ENCODE peak calls at places on chromosomes 6 and 20, in eight cellular contexts. Y, Q, A, O, Z, M, I and V are unnamed samples.

GRCh38 chr6:74073896-74074295 is 377.9 kb downstream of the CD109 start:
- ATAC-seq in I (no peak), Z (no peak), M (no peak), Q (no peak), Y (peak), A (no peak), O (no peak), V (no peak)

GRCh38 chr6:42086046-42086664 is 35.8 kb downstream of the TAF8 start:
- ATAC-seq in I (no peak), A (no peak), O (peak), Q (no peak), Z (peak), M (no peak), Y (peak), V (no peak)

GRCh38 chr6:141229296-141229695 is 903.4 kb upstream of the GJE1 start:
- ATAC-seq in I (no peak), M (no peak), Y (no peak), O (no peak), Q (no peak), A (no peak), Z (no peak), V (no peak)

GRCh38 chr6:168956884-168957730 is 296.5 kb downstream of the THBS2 start:
- ATAC-seq in I (peak), M (peak), O (peak), Y (peak), Z (peak), A (peak), Q (peak), V (peak)

GRCh38 chr20:1029980-1030379 is 27.9 kb upstream of the RSPO4 start:
- ATAC-seq in Z (no peak), Q (no peak), A (no peak), I (no peak), M (no peak), O (no peak), Y (no peak), V (no peak)

GRCh38 chr6:154758125-154758524 is 24.9 kb downstream of the SCAF8 start:
- ATAC-seq in M (no peak), Z (no peak), O (no peak), Y (no peak), A (no peak), Q (peak), I (no peak), V (no peak)

GRCh38 chr20:1211954-1212497 is 8.8 kb downstream of the C20orf202 start:
- ATAC-seq in Y (no peak), Q (no peak), A (no peak), I (no peak), Z (no peak), O (no peak), M (no peak), V (no peak)

GRCh38 chr6:28597217-28597835 is 71.6 kb downstream of the GPX5 start:
- ATAC-seq in O (no peak), Q (peak), I (peak), M (peak), Z (peak), Y (peak), A (peak), V (no peak)

GRCh38 chr6:63941747-63942470 is 306.3 kb downstream of the PHF3 start:
- ATAC-seq in Q (no peak), A (no peak), O (no peak), M (no peak), Z (no peak), I (no peak), Y (no peak), V (no peak)

GRCh38 chr6:137315081-137315480 is 95.9 kb upstream of the IFNGR1 start:
- ATAC-seq in Y (no peak), Z (peak), M (no peak), O (peak), A (no peak), Q (no peak), I (no peak), V (no peak)

GRCh38 chr20:23195635-23196034 is 109.5 kb upstream of the CD93 start:
- ATAC-seq in Q (no peak), I (no peak), A (no peak), Z (no peak), M (no peak), O (no peak), Y (no peak), V (no peak)

GRCh38 chr6:111710911-111711310 is 105.2 kb upstream of the TRAF3IP2 start:
- ATAC-seq in O (no peak), Z (peak), Q (no peak), Y (peak), I (no peak), A (no peak), M (no peak), V (no peak)

GRCh38 chr6:5567890-5568289 is 306.6 kb downstream of the FARS2 start:
- ATAC-seq in Q (no peak), Z (no peak), A (no peak), Y (no peak), I (peak), O (no peak), M (peak), V (no peak)

GRCh38 chr6:170224694-170225660 is 65.9 kb downstream of the DLL1 start:
- ATAC-seq in I (no peak), Z (no peak), Q (peak), M (no peak), O (no peak), Y (peak), A (no peak), V (peak)

GRCh38 chr6:98644063-98644462 is 190.3 kb upstream of the POU3F2 start:
- ATAC-seq in A (no peak), Q (no peak), M (no peak), I (no peak), O (no peak), Y (no peak), Z (no peak), V (no peak)

GRCh38 chr20:49779972-49780371 is 32.7 kb upstream of the SLC9A8 start:
- ATAC-seq in Q (no peak), Z (no peak), M (no peak), A (no peak), O (no peak), I (no peak), Y (no peak), V (no peak)

GRCh38 chr20:50930139-50931047 is 844 bp downstream of the ADNP start:
- ATAC-seq in A (peak), Z (peak), O (peak), M (peak), I (no peak), Q (peak), Y (peak), V (peak)

GRCh38 chr6:120302041-120302440 is 952.5 kb upstream of the MAN1A1 start:
- ATAC-seq in A (no peak), Y (no peak), M (no peak), O (no peak), Q (no peak), I (no peak), Z (no peak), V (no peak)

GRCh38 chr20:25517124-25517523 is 68.2 kb downstream of the NINL start:
- ATAC-seq in A (no peak), M (no peak), Q (no peak), O (no peak), I (no peak), Z (no peak), Y (no peak), V (no peak)

GRCh38 chr20:1204061-1204460 is 807 bp downstream of the C20orf202 start:
- ATAC-seq in Y (peak), O (no peak), Q (peak), M (no peak), I (no peak), A (no peak), Z (peak), V (no peak)

GRCh38 chr6:166803455-166803854 is 152.9 kb downstream of the RNASET2 start:
- ATAC-seq in A (no peak), I (no peak), Z (no peak), O (no peak), M (no peak), Q (no peak), Y (no peak), V (no peak)

GRCh38 chr6:125957845-125958244 is 1.3 kb downstream of the HINT3 start:
- ATAC-seq in A (no peak), Y (peak), I (no peak), Q (peak), O (peak), M (no peak), Z (peak), V (no peak)

GRCh38 chr6:4660377-4661321 is 115.6 kb upstream of the CDYL start:
- ATAC-seq in Z (no peak), Y (no peak), I (no peak), M (no peak), A (no peak), O (no peak), Q (no peak), V (no peak)

GRCh38 chr6:167487706-167488664 is 163.1 kb downstream of the TTLL2 start:
- ATAC-seq in Q (no peak), Z (no peak), Y (no peak), I (no peak), M (peak), A (no peak), O (no peak), V (no peak)

GRCh38 chr6:68040780-68041179 is 594.3 kb upstream of the ADGRB3 start:
- ATAC-seq in O (no peak), Q (no peak), Z (no peak), A (no peak), Y (no peak), I (no peak), M (no peak), V (no peak)

GRCh38 chr6:13131935-13132661 is 196.2 kb downstream of the TBC1D7 start:
- ATAC-seq in I (peak), A (no peak), Q (no peak), Z (peak), Y (peak), O (no peak), M (peak), V (no peak)

GRCh38 chr6:64006246-64006645 is 370.6 kb downstream of the PHF3 start:
- ATAC-seq in M (no peak), Z (no peak), Q (no peak), A (no peak), Y (no peak), I (no peak), O (no peak), V (no peak)

GRCh38 chr6:17101422-17102257 is at the start of gene STMND1:
- ATAC-seq in M (peak), A (no peak), Y (peak), O (peak), I (peak), Q (peak), Z (peak), V (peak)

GRCh38 chr6:108876929-108877775 is 28.9 kb downstream of the ARMC2 start:
- ATAC-seq in O (peak), Z (peak), Y (peak), M (no peak), Q (no peak), A (no peak), I (no peak), V (no peak)

GRCh38 chr6:43277643-43278523 is 20.2 kb upstream of the SLC22A7 start:
- ATAC-seq in M (no peak), Q (no peak), Y (no peak), A (no peak), I (no peak), Z (peak), O (no peak), V (no peak)

GRCh38 chr6:169168302-169168630 is 85.4 kb downstream of the THBS2 start:
- ATAC-seq in Y (peak), O (no peak), I (no peak), A (no peak), Q (no peak), Z (peak), M (no peak), V (no peak)

GRCh38 chr20:60677819-60678218 is 574.2 kb upstream of the CDH4 start:
- ATAC-seq in Q (no peak), Z (no peak), I (no peak), Y (no peak), A (no peak), O (no peak), M (no peak), V (no peak)

GRCh38 chr20:15854871-15855270 is 718.4 kb downstream of the KIF16B start:
- ATAC-seq in M (no peak), O (no peak), I (no peak), A (no peak), Y (no peak), Z (no peak), Q (no peak), V (no peak)

GRCh38 chr6:142112451-142113061 is 20.2 kb upstream of the GJE1 start:
- ATAC-seq in I (no peak), O (no peak), A (no peak), Z (no peak), M (no peak), Y (no peak), Q (no peak), V (no peak)

GRCh38 chr6:6823568-6824224 is 235.2 kb downstream of the LY86 start:
- ATAC-seq in A (no peak), Z (no peak), M (no peak), Y (no peak), O (no peak), I (no peak), Q (no peak), V (peak)